ENCODE peak calls at places on chromosomes 4 and X, in four cellular contexts. K is sigmoid colon, C is lower lobe of right lung, M is fibroblast of lung. P is an unnamed sample. For H3K4me1, the result is how much of the 10 kb centered on the place peaks cover.

GRCh38 chrX:19874391-19875050 is 12.9 kb downstream of the SH3KBP1 start:
- DNase-seq in M (no peak), C (no peak), K (no peak), P (no peak)

GRCh38 chrX:22122510-22122909 is 90.4 kb downstream of the PHEX start:
- DNase-seq in K (no peak), M (peak), C (no peak), P (no peak)

GRCh38 chr4:174580597-174580996 is 58.3 kb upstream of the HPGD start:
- DNase-seq in M (peak), K (no peak), C (no peak), P (no peak)

GRCh38 chrX:144801786-144802185 is 445.5 kb upstream of the SPANXN1 start:
- DNase-seq in K (no peak), M (no peak), C (no peak), P (no peak)

GRCh38 chr4:184097240-184097619 is 120.4 kb downstream of the ENPP6 start:
- DNase-seq in M (peak), K (peak), C (peak), P (no peak)

GRCh38 chrX:107731831-107732502 is 43.6 kb downstream of the TSC22D3 start:
- DNase-seq in C (peak), M (peak), K (peak), P (peak)

GRCh38 chr4:120198411-120198810 is 131.8 kb upstream of the MAD2L1 start:
- DNase-seq in K (no peak), C (no peak), M (no peak), P (no peak)

GRCh38 chr4:164215113-164215741 is 538.7 kb upstream of the SMIM31 start:
- DNase-seq in C (no peak), M (no peak), K (no peak), P (no peak)

GRCh38 chr4:8101213-8101781 is 57.3 kb downstream of the ABLIM2 start:
- DNase-seq in M (no peak), K (peak), C (peak), P (no peak)

GRCh38 chr4:187504974-187505797 is 490.4 kb upstream of the ZFP42 start:
- DNase-seq in C (no peak), K (no peak), M (no peak), P (no peak)

GRCh38 chr4:155854597-155855226 is 11.4 kb downstream of the ASIC5 start:
- DNase-seq in M (peak), K (no peak), C (no peak), P (no peak)

GRCh38 chr4:122604146-122604545 is 16.7 kb downstream of the IL21 start:
- DNase-seq in M (no peak), C (no peak), K (no peak), P (no peak)

GRCh38 chrX:48703642-48704481 is 7.3 kb downstream of the SUV39H1 start:
- DNase-seq in K (no peak), M (peak), C (no peak), P (no peak)

GRCh38 chrX:36573720-36574119 is 434.4 kb upstream of the FAM47C start:
- DNase-seq in M (no peak), C (no peak), K (no peak), P (no peak)

GRCh38 chr4:114688063-114688462 is 89.5 kb downstream of the UGT8 start:
- DNase-seq in M (no peak), K (no peak), C (no peak), P (no peak)

GRCh38 chr4:174663254-174663653 is 141.0 kb upstream of the HPGD start:
- DNase-seq in C (no peak), M (peak), K (no peak), P (no peak)

GRCh38 chrX:102546818-102547493 is 30.4 kb upstream of the TMSB15A start:
- DNase-seq in K (no peak), M (peak), C (no peak), P (no peak)

GRCh38 chrX:49919617-49920016 is 2.8 kb upstream of the CLCN5 start:
- DNase-seq in M (peak), K (peak), C (no peak), P (no peak)

GRCh38 chrX:12970691-12971202 is 4.2 kb upstream of the TMSB4X start:
- DNase-seq in M (peak), K (no peak), C (no peak), P (no peak)

GRCh38 chrX:150693782-150694574 is 782 bp downstream of the MTMR1 start:
- DNase-seq in M (peak), C (peak), K (peak), P (no peak)

GRCh38 chrX:132218100-132218807 is 993 bp downstream of the RAP2C start:
- DNase-seq in M (peak), K (peak), C (peak), P (peak)

GRCh38 chr4:156959298-156959702 is 12.3 kb downstream of the PDGFC start:
- DNase-seq in M (peak), K (no peak), C (no peak), P (no peak)
- H3K4me1 ChIP-seq in M (under half), K (half or more), C (under half), P (under half)

DNA sequence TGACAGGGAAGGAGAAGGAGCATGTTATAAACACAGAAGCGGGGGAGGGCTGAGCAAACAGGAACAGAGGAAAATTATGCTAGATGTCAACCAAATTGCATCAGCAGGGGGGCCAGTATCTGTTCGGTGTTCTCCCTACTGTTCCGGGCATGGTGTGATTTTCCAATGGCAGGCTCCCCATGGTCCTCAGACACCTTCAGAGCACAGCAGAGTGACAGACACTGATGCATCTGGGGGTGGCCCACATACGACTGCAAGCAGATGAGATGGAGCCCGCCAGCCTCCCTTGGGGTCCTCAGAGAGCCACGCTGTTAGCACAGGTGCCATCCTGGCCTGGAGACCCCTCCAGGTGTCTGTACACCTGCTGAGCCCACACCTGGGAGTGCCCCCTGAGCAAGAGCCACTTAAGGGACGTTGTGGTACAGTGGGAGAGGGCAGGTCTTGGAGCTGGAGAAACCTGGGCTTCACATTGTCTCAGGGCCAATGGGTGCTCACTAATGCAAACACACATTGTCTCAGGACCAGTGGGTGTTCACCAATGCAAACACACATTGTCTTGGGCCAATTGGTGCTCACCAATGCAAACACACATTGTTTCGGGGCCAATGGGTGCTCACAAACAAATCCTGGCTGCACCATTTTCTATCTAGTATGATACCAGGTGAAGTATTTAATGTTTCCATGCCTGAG is 95.4 kb downstream of the SLC2A9 start:
- DNase-seq in C (no peak), M (no peak), K (no peak), P (no peak)
- H3K4me1 ChIP-seq in C (under half), M (under half), K (under half), P (under half)

DNA sequence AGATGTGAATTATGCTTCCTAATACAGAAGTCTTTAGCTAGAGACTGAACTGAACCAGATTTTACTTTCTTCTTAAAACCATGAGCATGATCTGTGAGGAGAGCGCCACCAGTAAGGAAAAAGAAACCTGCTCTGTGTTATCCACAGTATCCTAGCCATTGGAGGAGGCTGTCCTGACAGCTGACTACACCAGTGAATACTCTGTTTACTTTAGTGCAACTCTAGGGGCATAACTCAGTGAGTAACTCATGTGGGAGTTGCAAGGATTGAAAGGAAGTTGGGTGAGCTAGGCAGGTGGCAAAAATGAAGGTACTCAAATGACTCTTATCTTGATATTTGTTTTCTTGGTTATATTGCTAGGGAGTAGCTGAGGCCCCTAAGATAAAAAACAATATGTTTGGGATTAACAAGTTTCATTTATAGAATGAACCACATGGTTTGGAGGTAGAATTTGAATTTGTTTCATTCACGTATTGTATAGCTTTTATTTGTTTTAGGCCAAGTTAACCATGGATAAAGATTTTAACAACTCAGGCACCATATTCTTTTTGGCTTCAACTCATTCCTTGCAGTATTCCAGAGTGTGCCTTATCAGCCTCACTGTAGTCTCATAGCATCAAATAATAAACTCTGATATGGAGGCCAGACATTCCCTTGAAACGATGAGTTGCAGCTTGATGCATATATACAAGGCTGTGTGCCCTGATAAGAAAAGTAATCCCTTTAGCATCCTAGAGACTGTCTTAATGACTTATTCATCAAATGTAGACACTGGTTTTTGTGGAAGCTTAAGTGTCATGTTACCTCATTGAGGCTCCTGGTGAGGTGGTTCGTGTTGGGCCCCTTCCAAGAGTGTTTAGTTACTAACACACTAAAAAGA is 2.5 kb downstream of the BMP3 start:
- DNase-seq in M (no peak), K (no peak), C (no peak), P (no peak)
- H3K4me1 ChIP-seq in M (under half), K (under half), C (under half), P (under half)

GRCh38 chr4:118124977-118125376 is 90.7 kb downstream of the NDST3 start:
- DNase-seq in M (no peak), C (no peak), K (no peak), P (no peak)

GRCh38 chr4:118120120-118120760 is 86.0 kb downstream of the NDST3 start:
- DNase-seq in K (no peak), M (no peak), C (no peak), P (no peak)
- H3K4me1 ChIP-seq in K (under half), M (under half), C (under half), P (under half)

GRCh38 chr4:169250796-169251195 is 20.0 kb downstream of the SH3RF1 start:
- DNase-seq in K (no peak), C (no peak), M (no peak), P (no peak)

GRCh38 chr4:169248645-169249044 is 22.1 kb downstream of the SH3RF1 start:
- DNase-seq in K (no peak), M (no peak), C (no peak), P (no peak)

GRCh38 chr4:169246957-169247396 is 23.8 kb downstream of the SH3RF1 start:
- DNase-seq in C (no peak), M (no peak), K (no peak), P (no peak)

GRCh38 chr4:169251291-169252235 is 19.2 kb downstream of the SH3RF1 start:
- DNase-seq in C (no peak), K (no peak), M (no peak), P (no peak)

DNA sequence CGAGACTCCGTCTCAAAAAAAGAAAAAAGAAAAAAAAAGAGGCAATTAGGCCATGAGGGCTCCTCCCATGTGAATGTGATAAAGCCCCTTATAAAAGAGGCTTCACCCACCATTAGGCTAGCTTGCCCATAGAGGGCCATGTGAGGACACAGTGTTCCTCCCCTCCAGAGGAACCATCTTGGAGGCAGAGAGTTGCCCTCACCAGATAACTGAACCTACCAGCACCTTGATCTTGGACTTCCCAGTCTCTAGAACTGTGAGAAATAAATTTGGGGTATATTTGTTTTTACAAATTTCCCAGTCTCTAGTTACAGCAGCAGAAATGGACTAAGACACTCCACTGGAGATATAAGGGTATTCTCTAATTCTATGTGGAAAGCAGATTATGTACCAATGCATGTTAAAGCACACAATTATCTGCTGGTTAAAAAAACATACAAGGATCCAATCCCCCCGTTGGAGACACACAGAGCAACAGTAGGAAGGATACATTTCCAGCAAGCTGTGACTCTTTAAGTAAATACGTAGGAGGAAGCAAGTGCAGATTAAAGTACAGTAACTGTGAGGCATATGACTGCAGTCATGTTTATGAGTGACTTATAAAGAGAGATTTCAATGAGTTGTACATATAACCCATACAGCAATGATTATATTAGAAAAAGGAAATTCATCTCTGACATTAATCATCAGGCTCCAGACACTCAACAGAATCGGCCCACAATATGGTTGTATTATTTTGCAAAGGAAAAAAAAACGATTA is 21.4 kb downstream of the SH3RF1 start:
- DNase-seq in C (no peak), M (peak), K (no peak), P (no peak)
- H3K4me1 ChIP-seq in C (half or more), M (under half), K (under half), P (under half)

DNA sequence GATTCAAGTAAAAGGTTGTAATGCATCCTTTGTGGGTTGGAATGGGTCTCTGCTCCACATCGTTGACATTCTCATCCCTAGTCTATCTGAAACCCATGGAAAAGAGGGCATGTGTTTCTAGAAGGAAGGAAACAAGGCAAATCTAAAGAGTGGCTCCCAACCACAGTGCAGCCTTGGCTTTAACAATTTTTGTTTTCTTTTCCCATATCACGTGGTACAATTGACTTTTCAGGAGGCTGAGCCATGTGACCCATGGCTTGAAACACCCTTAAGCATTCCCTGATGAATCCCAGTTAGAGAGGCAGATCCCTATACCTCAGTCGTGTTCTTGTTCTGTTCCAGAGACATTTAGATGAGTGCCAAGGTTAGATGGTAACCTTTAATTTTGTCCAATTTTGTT is 12.8 kb downstream of the DCUN1D4 start:
- DNase-seq in K (no peak), C (no peak), M (no peak), P (no peak)
- H3K4me1 ChIP-seq in K (half or more), C (under half), M (under half), P (under half)

GRCh38 chr4:113613503-113613902 is 148.0 kb downstream of the CAMK2D start:
- DNase-seq in C (no peak), K (no peak), M (no peak), P (no peak)

GRCh38 chr4:113614414-113614813 is 147.1 kb downstream of the CAMK2D start:
- DNase-seq in K (no peak), M (no peak), C (no peak), P (no peak)

GRCh38 chr4:113607998-113608397 is 153.5 kb downstream of the CAMK2D start:
- DNase-seq in M (no peak), K (no peak), C (no peak), P (no peak)

GRCh38 chr4:113607147-113607720 is 154.3 kb downstream of the CAMK2D start:
- DNase-seq in C (no peak), M (no peak), K (no peak), P (no peak)

DNA sequence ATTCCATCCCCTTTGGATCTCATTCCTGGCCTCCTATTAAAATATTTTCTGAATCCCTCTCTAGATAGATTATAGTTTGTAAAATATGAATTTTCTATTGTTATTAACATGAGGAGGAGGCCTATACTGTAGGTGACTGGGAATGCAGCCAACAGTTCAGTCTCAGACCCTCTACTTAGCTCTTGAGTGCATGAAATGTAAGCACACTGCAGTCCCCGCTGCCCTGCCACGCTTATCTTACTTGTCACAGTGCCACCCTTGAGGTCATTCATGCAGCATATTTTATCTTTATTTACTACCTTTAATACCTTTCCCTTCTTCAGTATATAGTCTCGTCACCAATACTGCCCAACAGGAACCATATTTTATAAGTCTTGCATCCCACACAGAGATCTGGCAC is 151.0 kb downstream of the CAMK2D start:
- DNase-seq in K (no peak), C (no peak), M (no peak), P (no peak)
- H3K4me1 ChIP-seq in K (under half), C (under half), M (under half), P (under half)

GRCh38 chr4:24742335-24742734 is 53.0 kb upstream of the SOD3 start:
- DNase-seq in C (no peak), K (no peak), M (no peak), P (no peak)

GRCh38 chr4:24745172-24745895 is 50.0 kb upstream of the SOD3 start:
- DNase-seq in K (no peak), M (no peak), C (no peak), P (no peak)

GRCh38 chr4:24741915-24742314 is 53.5 kb upstream of the SOD3 start:
- DNase-seq in M (no peak), C (no peak), K (no peak), P (no peak)

GRCh38 chr4:24742773-24743676 is 52.3 kb upstream of the SOD3 start:
- DNase-seq in K (no peak), C (no peak), M (no peak), P (no peak)

DNA sequence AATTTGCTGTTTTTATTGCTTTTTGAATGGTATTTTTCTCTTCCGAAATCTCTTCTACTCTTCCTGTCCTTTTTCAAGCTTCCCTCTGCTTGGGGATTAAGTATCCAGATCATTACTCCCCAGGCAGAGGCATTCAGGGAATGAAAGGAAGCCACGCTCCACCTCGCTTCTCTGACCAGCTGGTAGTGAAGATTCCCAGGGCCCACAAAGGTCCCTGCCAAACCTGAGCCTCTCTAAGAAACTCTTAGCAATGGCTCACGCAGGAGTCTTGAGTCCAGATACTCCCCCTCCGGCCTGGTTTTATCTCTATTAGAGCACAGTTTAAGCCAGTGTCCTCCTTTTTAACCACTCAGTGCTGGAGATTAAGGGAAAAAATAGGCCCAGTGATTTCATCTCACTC is 51.4 kb upstream of the SOD3 start:
- DNase-seq in C (no peak), M (no peak), K (no peak), P (no peak)
- H3K4me1 ChIP-seq in C (under half), M (under half), K (under half), P (under half)

GRCh38 chr4:178778500-178778899 is 1336.3 kb upstream of the AGA start:
- DNase-seq in M (no peak), K (no peak), C (no peak), P (no peak)
- H3K4me1 ChIP-seq in M (under half), K (under half), C (under half), P (under half)

DNA sequence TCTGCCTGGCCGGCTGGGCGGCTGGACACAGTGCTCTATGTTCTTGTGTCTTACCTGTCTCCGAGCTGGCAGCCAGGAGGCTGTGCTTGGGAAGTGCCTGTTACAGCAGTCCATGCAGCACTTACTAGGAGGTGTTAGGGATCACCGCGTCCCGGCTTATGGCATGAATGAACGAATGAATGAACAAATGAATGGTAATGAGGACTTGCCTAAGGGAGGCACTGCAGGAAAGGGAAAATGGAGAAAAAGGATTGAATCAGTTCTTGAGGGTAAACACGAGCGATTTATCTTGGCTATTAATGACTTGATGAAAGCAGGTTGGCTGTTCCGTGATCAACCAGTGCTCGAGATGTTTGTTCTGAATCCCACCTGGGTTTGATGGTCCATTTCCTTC is 31.1 kb downstream of the TBC1D14 start:
- DNase-seq in C (peak), K (no peak), M (no peak), P (no peak)
- H3K4me1 ChIP-seq in C (half or more), K (under half), M (under half), P (half or more)

P was measured in esophagus squamous epithelium.